ENCODE peak calls at places on chromosome 19, in eight cellular contexts. E is pancreas, N is endodermal cell, G is fibroblast of lung, M is heart right ventricle, U is GM23338, B is HCT116, T is IMR-90. C is an unnamed sample.
A peak's percentile ranks its signal among the peaks of the same experiment; 100 is the strongest.

GRCh38 chr19:6362024-6362344 is 653 bp downstream of the CLPP start:
- DNase-seq in E (no peak), N (no peak), G (peak; percentile 11), M (no peak), U (no peak), B (no peak), T (no peak), C (no peak)

GRCh38 chr19:5913739-5914357 is at the start of gene CAPS:
- DNase-seq in E (peak; percentile 75), N (no peak), G (peak; percentile 64), M (peak; percentile 59), U (no peak), B (no peak), T (peak; percentile 23), C (peak; percentile 89)

GRCh38 chr19:33933931-33934330 is 137.3 kb downstream of the KCTD15 start:
- DNase-seq in E (no peak), N (no peak), G (no peak), M (no peak), U (no peak), B (no peak), T (no peak), C (no peak)

GRCh38 chr19:4679416-4679815 is 9.3 kb upstream of the MYDGF start:
- DNase-seq in E (no peak), N (no peak), G (no peak), M (no peak), U (no peak), B (no peak), T (no peak), C (no peak)

GRCh38 chr19:50203281-50204080 is at the start of gene MYH14:
- DNase-seq in E (peak; percentile 97), N (peak; percentile 98), G (peak; percentile 3), M (peak; percentile 85), U (peak; percentile 97), B (peak; percentile 86), T (no peak), C (peak; percentile 96)

GRCh38 chr19:35797663-35798062 is 15.0 kb downstream of the PRODH2 start:
- DNase-seq in E (no peak), N (peak; percentile 77), G (no peak), M (no peak), U (peak; percentile 86), B (no peak), T (no peak), C (peak; percentile 67)

GRCh38 chr19:11268783-11269267 is 6.5 kb upstream of the DOCK6 start:
- DNase-seq in E (no peak), N (no peak), G (peak; percentile 81), M (peak; percentile 76), U (no peak), B (no peak), T (peak; percentile 84), C (no peak)

GRCh38 chr19:48741222-48741999 is 1.0 kb upstream of the RASIP1 start:
- DNase-seq in E (peak; percentile 72), N (peak; percentile 92), G (no peak), M (peak; percentile 73), U (peak; percentile 78), B (no peak), T (no peak), C (peak; percentile 77)

GRCh38 chr19:2148482-2149135 is 2.8 kb downstream of the AP3D1 start:
- DNase-seq in E (no peak), N (no peak), G (no peak), M (no peak), U (no peak), B (no peak), T (no peak), C (no peak)

GRCh38 chr19:50922316-50922853 is 11.2 kb upstream of the KLK4 start:
- DNase-seq in E (peak; percentile 81), N (peak; percentile 95), G (peak; percentile 46), M (peak; percentile 50), U (peak; percentile 95), B (peak; percentile 84), T (peak; percentile 67), C (peak; percentile 77)

GRCh38 chr19:6503407-6504201 is 1.5 kb upstream of the TUBB4A start:
- DNase-seq in E (no peak), N (no peak), G (no peak), M (peak; percentile 60), U (no peak), B (no peak), T (no peak), C (no peak)

GRCh38 chr19:2984196-2984490 is 6.8 kb downstream of the TLE6 start:
- DNase-seq in E (no peak), N (peak; percentile 97), G (no peak), M (no peak), U (no peak), B (no peak), T (no peak), C (no peak)

GRCh38 chr19:6064016-6064702 is 46.1 kb downstream of the RFX2 start:
- DNase-seq in E (no peak), N (peak; percentile 37), G (peak; percentile 32), M (no peak), U (no peak), B (no peak), T (no peak), C (peak; percentile 62)

GRCh38 chr19:41307954-41308449 is 2.0 kb upstream of the CCDC97 start:
- DNase-seq in E (no peak), N (no peak), G (no peak), M (no peak), U (no peak), B (no peak), T (no peak), C (no peak)

GRCh38 chr19:41308450-41309224 is 1.3 kb upstream of the CCDC97 start:
- DNase-seq in E (peak; percentile 93), N (peak; percentile 99), G (peak; percentile 74), M (peak; percentile 94), U (peak; percentile 96), B (peak; percentile 73), T (peak; percentile 86), C (peak; percentile 93)

GRCh38 chr19:41311072-41311471 is 1.1 kb downstream of the CCDC97 start:
- DNase-seq in E (no peak), N (no peak), G (no peak), M (no peak), U (no peak), B (no peak), T (no peak), C (no peak)

GRCh38 chr19:41310031-41310831 is at the start of gene CCDC97:
- DNase-seq in E (peak; percentile 88), N (peak; percentile 95), G (peak; percentile 83), M (peak; percentile 89), U (peak; percentile 93), B (peak; percentile 75), T (peak; percentile 85), C (peak; percentile 95)

DNA sequence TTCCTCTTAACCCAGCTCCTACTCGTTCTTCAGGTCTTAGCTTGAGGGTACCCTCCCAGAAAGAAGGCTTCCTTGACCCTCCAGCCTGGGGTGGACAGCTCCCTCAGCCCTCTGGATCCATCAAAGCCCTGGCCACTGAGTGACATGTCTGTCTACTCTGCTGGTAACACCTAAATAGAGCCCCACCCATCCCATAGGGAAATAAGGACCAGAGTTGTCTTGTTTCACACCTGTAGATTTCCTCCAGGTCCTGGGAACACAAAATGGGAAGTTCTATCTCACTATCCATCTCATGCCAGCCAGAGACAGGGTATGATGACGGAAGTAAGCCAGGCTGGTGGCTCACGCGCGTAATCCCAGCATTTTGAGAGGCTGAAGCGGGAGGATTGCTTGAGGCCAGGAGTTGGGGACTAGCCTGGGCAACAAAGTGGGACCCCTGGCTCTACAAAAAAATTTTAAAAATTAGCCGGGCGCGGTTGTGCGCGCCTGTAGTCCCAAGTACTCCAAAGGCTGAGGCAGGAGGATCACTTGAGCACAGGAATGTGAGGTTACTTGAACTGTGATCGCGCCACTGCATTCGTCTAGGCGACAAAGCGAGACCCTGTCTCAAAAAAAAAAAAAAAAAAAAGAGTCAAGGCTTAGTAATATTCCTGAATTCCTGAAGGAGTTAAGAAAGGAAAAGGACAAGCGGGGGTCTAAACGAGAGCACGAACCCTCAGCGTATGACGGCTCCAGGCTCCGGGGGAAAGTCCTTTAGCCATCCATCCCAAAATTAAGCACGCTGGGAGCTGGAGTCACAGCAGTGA is 544 bp upstream of the CCDC97 start:
- DNase-seq in E (no peak), N (peak; percentile 59), G (no peak), M (no peak), U (no peak), B (no peak), T (no peak), C (no peak)
- H3K4me1 ChIP-seq in E (peaks cover 25% of the 10 kb centered on the region), N (peaks cover 7% of the 10 kb centered on the region), G (peaks cover 8% of the 10 kb centered on the region), M (peaks cover 25% of the 10 kb centered on the region), U (peaks cover 16% of the 10 kb centered on the region), B (peaks cover 25% of the 10 kb centered on the region), T (peaks cover 7% of the 10 kb centered on the region), C (peaks cover 40% of the 10 kb centered on the region)

GRCh38 chr19:43723588-43723987 is 7.7 kb downstream of the IRGC start:
- DNase-seq in E (no peak), N (no peak), G (no peak), M (no peak), U (peak; percentile 42), B (peak; percentile 33), T (no peak), C (no peak)
- TF ChIP-seq CTCF in E (no peak), N (peak; percentile 68), G (peak; percentile 16), M (no peak), U (peak; percentile 52), B (peak; percentile 78), T (peak; percentile 18), C (peak; percentile 26)

GRCh38 chr19:14556662-14557188 is 15.1 kb downstream of the NDUFB7 start:
- DNase-seq in E (peak; percentile 77), N (peak; percentile 94), G (peak; percentile 73), M (peak; percentile 84), U (peak; percentile 93), B (peak; percentile 67), T (peak; percentile 77), C (peak; percentile 88)

GRCh38 chr19:14555918-14556661 is 15.8 kb downstream of the NDUFB7 start:
- DNase-seq in E (no peak), N (no peak), G (peak; percentile 79), M (no peak), U (no peak), B (no peak), T (peak; percentile 34), C (no peak)

GRCh38 chr19:14553939-14554243 is 18.0 kb downstream of the NDUFB7 start:
- DNase-seq in E (no peak), N (no peak), G (no peak), M (no peak), U (no peak), B (no peak), T (no peak), C (no peak)

GRCh38 chr19:14553042-14553938 is 18.6 kb downstream of the NDUFB7 start:
- DNase-seq in E (no peak), N (no peak), G (no peak), M (no peak), U (no peak), B (no peak), T (no peak), C (no peak)

GRCh38 chr19:14554382-14554812 is 17.5 kb downstream of the NDUFB7 start:
- DNase-seq in E (no peak), N (no peak), G (no peak), M (no peak), U (peak; percentile 55), B (no peak), T (no peak), C (no peak)
- H3K27ac ChIP-seq in E (no peak overlapping the region), N (no peak overlapping the region), G (no peak overlapping the region), M (no peak overlapping the region), U (peak overlapping the region; percentile 69), B (peak overlapping the region; percentile 58), T (no peak overlapping the region), C (no peak overlapping the region)

GRCh38 chr19:15250635-15250993 is 18.4 kb upstream of the EPHX3 start:
- DNase-seq in E (no peak), N (no peak), G (no peak), M (no peak), U (no peak), B (no peak), T (no peak), C (no peak)
- H3K4me1 ChIP-seq in E (peaks cover 13% of the 10 kb centered on the region), N (no peaks in the 10 kb centered on the region), G (peaks cover 64% of the 10 kb centered on the region), M (peaks cover 71% of the 10 kb centered on the region), U (peaks cover 6% of the 10 kb centered on the region), B (peaks cover 28% of the 10 kb centered on the region), T (peaks cover 50% of the 10 kb centered on the region), C (peaks cover 58% of the 10 kb centered on the region)

C was measured in upper lobe of right lung.